ENCODE peak calls at places on chromosomes 3 and 15, in four cellular contexts. G, W, M and K are unnamed samples.

GRCh38 chr3:128805771-128806170 is 73.6 kb upstream of the ACAD9 start:
- DNase-seq in W (no peak), M (no peak), G (peak; percentile 65), K (no peak)

GRCh38 chr15:77702211-77702957 is 69.7 kb upstream of the LINGO1 start:
- DNase-seq in M (peak; percentile 89), W (no peak), G (peak; percentile 18), K (no peak)

GRCh38 chr15:68389936-68390790 is 41.8 kb downstream of the ITGA11 start:
- DNase-seq in M (no peak), W (no peak), G (peak; percentile 74), K (peak; percentile 36)

GRCh38 chr3:61625429-61625828 is 64.1 kb downstream of the PTPRG start:
- DNase-seq in M (no peak), W (no peak), G (no peak), K (no peak)

GRCh38 chr3:31043184-31043819 is 148.8 kb upstream of the GADL1 start:
- DNase-seq in M (no peak), G (peak; percentile 19), W (no peak), K (no peak)

GRCh38 chr3:168094580-168094876 is 1.2 kb downstream of the GOLIM4 start:
- DNase-seq in M (peak; percentile 69), W (no peak), G (no peak), K (no peak)

GRCh38 chr15:62940755-62941361 is 101.7 kb upstream of the TPM1 start:
- DNase-seq in W (peak; percentile 30), G (peak; percentile 98), M (no peak), K (no peak)

GRCh38 chr3:40996827-40997710 is 202.2 kb upstream of the CTNNB1 start:
- DNase-seq in G (no peak), W (no peak), M (peak; percentile 7), K (no peak)

GRCh38 chr15:60672400-60672799 is 193.5 kb upstream of the ICE2 start:
- DNase-seq in G (no peak), W (no peak), M (no peak), K (no peak)

GRCh38 chr3:148221303-148221702 is 476.4 kb upstream of the AGTR1 start:
- DNase-seq in M (no peak), G (no peak), W (no peak), K (no peak)

GRCh38 chr15:51244366-51244977 is 93.9 kb downstream of the CYP19A1 start:
- DNase-seq in W (no peak), G (peak; percentile 30), M (no peak), K (no peak)

GRCh38 chr3:124770341-124771082 is 40.3 kb downstream of the UMPS start:
- DNase-seq in W (no peak), G (no peak), M (peak; percentile 91), K (no peak)

GRCh38 chr3:123447749-123448502 is 964 bp downstream of the ADCY5 start:
- DNase-seq in W (no peak), M (peak; percentile 71), G (no peak), K (no peak)

DNA sequence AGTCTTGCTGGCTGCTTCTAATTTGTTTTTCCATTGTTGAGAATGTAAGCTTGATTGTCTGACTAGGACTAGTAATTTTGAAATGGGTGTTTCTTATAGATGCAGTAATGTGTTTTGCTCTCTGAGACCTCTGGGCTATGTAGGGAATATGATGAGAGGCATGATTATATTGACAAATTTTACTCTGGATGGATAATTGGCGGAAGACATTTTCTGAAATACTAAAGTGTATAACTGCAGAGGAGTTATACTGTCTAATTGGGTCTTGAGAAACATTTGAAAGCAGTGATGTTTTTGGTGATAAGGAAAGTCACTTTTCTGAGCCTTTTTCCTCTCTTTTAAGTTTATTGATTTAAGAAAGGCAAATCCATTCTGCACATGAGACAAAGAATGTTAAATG is 1.8 kb downstream of the ATP2C1 start:
- DNase-seq in M (no peak), W (no peak), G (no peak), K (no peak)
- H3K4me3 ChIP-seq in M (peak overlapping the region; percentile 98), W (no peak overlapping the region), G (peak overlapping the region; percentile 80), K (peak overlapping the region; percentile 91)

GRCh38 chr3:188244395-188244861 is 90.5 kb downstream of the LPP start:
- DNase-seq in M (no peak), W (no peak), G (peak; percentile 76), K (no peak)
- H3K4me1 ChIP-seq in M (peaks cover 10% of the 10 kb centered on the region), W (no peaks in the 10 kb centered on the region), G (peaks cover 24% of the 10 kb centered on the region), K (peaks cover 6% of the 10 kb centered on the region)

GRCh38 chr15:98853161-98853560 is 154.4 kb downstream of the PGPEP1L start:
- DNase-seq in M (peak; percentile 81), W (peak; percentile 78), G (peak; percentile 93), K (peak; percentile 91)
- TF ChIP-seq CTCF in M (no peak), W (no peak), G (peak; percentile 6), K (no peak)

DNA sequence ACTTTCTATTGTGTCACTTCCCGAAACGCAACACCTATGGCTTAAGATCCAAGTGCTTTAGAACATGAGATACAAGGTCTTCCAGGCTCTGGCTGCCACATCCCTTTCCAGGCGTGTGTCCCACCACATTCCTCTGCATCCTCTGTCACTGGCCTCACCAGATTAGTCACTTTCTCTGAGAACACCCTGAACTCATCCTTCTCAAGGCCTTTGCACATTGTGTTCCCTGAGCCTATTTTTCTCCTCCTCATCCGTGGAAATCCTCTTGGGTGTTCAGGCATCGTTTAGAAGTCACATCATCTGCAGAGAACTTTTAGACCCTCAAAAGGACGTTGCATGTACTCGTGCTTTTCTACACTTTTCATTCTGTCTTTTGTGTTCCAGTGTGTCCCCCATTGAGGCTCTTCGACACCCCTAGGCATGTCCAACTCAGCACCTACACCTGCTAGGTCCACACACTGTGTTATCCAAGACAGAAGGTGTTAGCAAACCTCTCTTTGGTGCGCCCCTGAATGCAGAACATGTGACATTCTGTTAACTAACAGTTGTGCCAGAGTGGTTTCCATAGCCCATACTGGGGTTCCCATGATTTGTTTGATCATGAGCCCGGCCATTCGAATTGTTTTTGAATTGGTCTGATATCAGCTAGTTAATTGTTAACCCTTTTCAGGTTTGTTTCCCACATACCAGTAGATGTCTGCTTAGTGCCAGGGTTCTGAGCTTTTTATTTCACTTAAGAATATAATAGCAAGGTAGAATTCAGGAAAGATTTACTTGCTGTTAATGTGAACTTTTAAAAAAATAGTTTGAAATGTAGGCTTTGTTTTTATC is 67.2 kb downstream of the LPP start:
- DNase-seq in M (no peak), W (peak; percentile 43), G (peak; percentile 76), K (no peak)
- H3K4me3 ChIP-seq in M (no peak overlapping the region), W (no peak overlapping the region), G (no peak overlapping the region), K (no peak overlapping the region)

GRCh38 chr3:120436523-120437050 is 14.2 kb downstream of the FSTL1 start:
- DNase-seq in G (no peak), W (no peak), M (no peak), K (no peak)
- H3K4me1 ChIP-seq in G (peaks cover 51% of the 10 kb centered on the region), W (peaks cover 3% of the 10 kb centered on the region), M (peaks cover 26% of the 10 kb centered on the region), K (peaks cover 42% of the 10 kb centered on the region)

GRCh38 chr3:153172796-153173757 is 11.1 kb downstream of the RAP2B start:
- DNase-seq in G (no peak), M (no peak), W (no peak), K (no peak)

GRCh38 chr3:153169793-153170386 is 7.9 kb downstream of the RAP2B start:
- DNase-seq in M (no peak), G (no peak), W (no peak), K (no peak)

GRCh38 chr3:153171918-153172317 is 9.9 kb downstream of the RAP2B start:
- DNase-seq in M (no peak), G (no peak), W (no peak), K (no peak)

GRCh38 chr3:153176197-153176596 is 14.2 kb downstream of the RAP2B start:
- DNase-seq in W (no peak), M (no peak), G (no peak), K (no peak)

DNA sequence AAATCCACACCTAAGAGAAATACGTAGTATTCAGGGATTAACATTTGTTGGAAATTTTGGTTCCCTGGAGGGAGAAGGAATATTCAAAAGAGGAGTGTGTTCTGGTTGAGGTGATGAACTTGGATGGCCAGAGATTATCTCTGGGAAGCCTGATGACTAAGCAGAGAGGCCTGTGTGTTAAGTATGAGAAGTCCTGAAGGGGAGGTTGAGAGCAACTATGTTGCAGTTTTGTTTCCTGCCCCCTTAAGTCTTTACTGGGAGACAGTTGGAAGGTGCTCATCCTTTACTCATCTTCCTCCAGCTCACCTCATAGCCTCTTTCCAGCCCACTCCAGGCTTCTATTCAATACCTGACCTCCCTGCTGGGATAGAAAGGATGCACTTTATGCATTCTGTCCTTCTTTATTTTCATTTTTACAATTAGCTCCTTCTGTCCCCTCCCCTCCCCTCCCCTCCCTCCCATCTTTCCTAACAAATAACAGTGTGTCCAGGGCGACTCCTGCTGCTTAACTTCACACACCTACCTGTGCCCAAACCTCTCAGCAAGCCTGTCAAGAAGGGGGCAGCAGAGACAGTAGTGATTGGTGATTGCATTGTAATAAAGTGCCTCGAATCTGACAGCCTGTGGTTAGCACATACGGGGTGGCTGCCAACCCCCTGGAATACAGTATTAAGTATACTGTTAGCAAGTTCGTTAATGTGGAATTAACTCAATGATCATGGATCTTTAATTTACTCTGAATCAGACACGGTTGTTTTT is 11.9 kb downstream of the RAP2B start:
- DNase-seq in W (no peak), G (peak; percentile 75), M (no peak), K (no peak)
- TF ChIP-seq CTCF in W (no peak), G (no peak), M (no peak), K (no peak)

GRCh38 chr3:101228441-101228840 is 91.9 kb downstream of the IMPG2 start:
- DNase-seq in W (no peak), G (no peak), M (no peak), K (no peak)
- H3K4me3 ChIP-seq in W (no peak overlapping the region), G (no peak overlapping the region), M (no peak overlapping the region), K (no peak overlapping the region)

GRCh38 chr3:52242039-52242438 is 3.1 kb upstream of the TWF2 start:
- DNase-seq in G (no peak), W (no peak), M (no peak), K (no peak)

GRCh38 chr3:52240886-52241244 is 1.9 kb upstream of the TWF2 start:
- DNase-seq in M (no peak), G (no peak), W (no peak), K (no peak)

GRCh38 chr3:52238761-52239701 is at the start of gene TWF2:
- DNase-seq in G (peak; percentile 78), W (peak; percentile 54), M (peak; percentile 91), K (peak; percentile 91)

GRCh38 chr3:52238193-52238760 is 681 bp downstream of the TWF2 start:
- DNase-seq in W (peak; percentile 10), G (peak; percentile 12), M (no peak), K (no peak)

DNA sequence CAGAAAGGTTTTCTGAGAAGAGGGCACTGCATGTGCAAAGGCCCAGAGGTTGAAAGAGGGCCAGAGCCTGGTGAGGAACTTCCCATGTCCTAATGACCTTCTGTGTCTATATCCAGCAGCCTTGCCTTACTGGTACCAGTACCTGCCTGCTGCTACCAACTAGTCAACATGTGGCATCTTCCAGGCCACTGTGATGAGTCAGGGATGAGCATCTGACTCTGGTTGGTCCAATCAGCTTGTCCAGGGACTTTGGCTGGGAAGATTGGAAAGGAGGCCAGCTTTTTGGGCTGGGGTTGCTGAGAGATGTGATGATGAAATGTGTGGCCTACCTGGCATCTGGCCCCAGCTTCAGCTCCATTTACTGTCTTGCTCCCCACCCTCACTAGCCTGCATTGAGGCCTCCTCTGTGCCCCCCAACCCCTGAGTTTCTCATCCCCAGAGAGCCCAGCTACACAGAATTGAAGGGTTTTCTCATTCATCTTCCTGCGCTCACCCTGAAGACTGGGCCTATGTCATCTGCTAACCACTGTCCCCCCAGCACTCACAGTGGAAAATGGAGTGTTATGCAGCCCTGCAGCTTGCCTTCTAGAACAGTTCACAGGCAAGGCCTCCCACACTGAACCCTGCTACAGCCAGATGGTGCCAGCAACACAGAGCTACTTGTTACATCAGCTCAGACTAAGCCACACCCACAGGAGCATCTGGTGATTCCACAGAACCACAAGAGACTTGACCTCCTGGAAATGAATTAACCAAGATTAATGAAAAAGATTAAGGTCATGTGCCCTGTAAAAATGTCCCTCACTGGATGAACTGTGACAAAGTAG is 1.3 kb upstream of the TWF2 start:
- DNase-seq in M (no peak), G (peak; percentile 98), W (peak; percentile 54), K (peak; percentile 67)
- H3K4me1 ChIP-seq in M (peaks cover 14% of the 10 kb centered on the region), G (peaks cover 35% of the 10 kb centered on the region), W (no peaks in the 10 kb centered on the region), K (peaks cover 45% of the 10 kb centered on the region)